ENCODE peak calls at places on chromosomes 1 and 21, in five cellular contexts. M, Y, W, Q and I are unnamed samples. For H3K27me3, the result is how much of the 10 kb centered on the place peaks cover.

GRCh38 chr1:150551784-150552691 is 2.8 kb downstream of the ADAMTSL4 start:
- DNase-seq in M (peak), Y (peak), W (peak), Q (no peak), I (peak)

GRCh38 chr1:21886486-21887215 is 50.5 kb downstream of the HSPG2 start:
- DNase-seq in M (no peak), Y (no peak), W (no peak), Q (no peak), I (no peak)

GRCh38 chr1:2865571-2866414 is 64.3 kb upstream of the TTC34 start:
- DNase-seq in M (no peak), Y (no peak), W (no peak), Q (no peak), I (no peak)

GRCh38 chr1:43274125-43274803 is 4.5 kb downstream of the TMEM125 start:
- DNase-seq in M (no peak), Y (peak), W (no peak), Q (no peak), I (no peak)

GRCh38 chr21:31103571-31104265 is 65.4 kb upstream of the KRTAP19-8 start:
- DNase-seq in M (no peak), Y (no peak), W (no peak), Q (no peak), I (no peak)

GRCh38 chr1:3072178-3072947 is 3.4 kb downstream of the PRDM16 start:
- DNase-seq in M (no peak), Y (no peak), W (no peak), Q (no peak), I (peak)

GRCh38 chr1:119787776-119788175 is 19.1 kb upstream of the HMGCS2 start:
- DNase-seq in M (no peak), Y (peak), W (no peak), Q (no peak), I (no peak)

GRCh38 chr1:70353641-70354331 is 736 bp downstream of the ANKRD13C start:
- DNase-seq in M (no peak), Y (peak), W (no peak), Q (peak), I (no peak)

GRCh38 chr1:200150721-200151120 is 123.2 kb downstream of the NR5A2 start:
- DNase-seq in M (no peak), Y (peak), W (no peak), Q (no peak), I (no peak)

GRCh38 chr21:42671778-42672593 is 18.6 kb downstream of the PDE9A start:
- DNase-seq in M (no peak), Y (no peak), W (no peak), Q (no peak), I (no peak)

GRCh38 chr1:1543706-1544099 is 3.3 kb upstream of the TMEM240 start:
- DNase-seq in M (no peak), Y (no peak), W (peak), Q (no peak), I (no peak)

GRCh38 chr1:228445867-228446584 is 29.4 kb upstream of the TRIM17 start:
- DNase-seq in M (no peak), Y (peak), W (no peak), Q (no peak), I (peak)

GRCh38 chr1:161506336-161507223 is 1.3 kb downstream of the FCGR2A start:
- DNase-seq in M (no peak), Y (peak), W (no peak), Q (no peak), I (peak)

GRCh38 chr1:21325231-21325718 is 35.0 kb upstream of the ECE1 start:
- DNase-seq in M (no peak), Y (no peak), W (no peak), Q (no peak), I (no peak)

GRCh38 chr1:46533179-46533864 is 18.1 kb downstream of the KNCN start:
- DNase-seq in M (peak), Y (peak), W (no peak), Q (peak), I (peak)

GRCh38 chr1:23169727-23170335 is 1.2 kb upstream of the LUZP1 start:
- DNase-seq in M (peak), Y (peak), W (peak), Q (peak), I (peak)

GRCh38 chr1:218741852-218742251 is 396.7 kb downstream of the TGFB2 start:
- DNase-seq in M (no peak), Y (no peak), W (no peak), Q (no peak), I (no peak)

GRCh38 chr1:164647211-164647610 is 88.2 kb downstream of the PBX1 start:
- DNase-seq in M (peak), Y (no peak), W (no peak), Q (no peak), I (no peak)

GRCh38 chr1:25555753-25556092 is 12.3 kb downstream of the LDLRAP1 start:
- DNase-seq in M (no peak), Y (no peak), W (no peak), Q (no peak), I (no peak)

GRCh38 chr1:197402189-197402588 is 134.1 kb downstream of the CRB1 start:
- DNase-seq in M (no peak), Y (no peak), W (no peak), Q (no peak), I (no peak)

GRCh38 chr1:160662888-160663287 is 16.0 kb upstream of the SLAMF1 start:
- DNase-seq in M (no peak), Y (no peak), W (no peak), Q (no peak), I (no peak)

GRCh38 chr1:113903496-113904291 is 905 bp downstream of the AP4B1 start:
- DNase-seq in M (no peak), Y (no peak), W (no peak), Q (no peak), I (no peak)

GRCh38 chr1:84782311-84782771 is 92.1 kb upstream of the SSX2IP start:
- DNase-seq in M (peak), Y (peak), W (no peak), Q (peak), I (peak)

GRCh38 chr1:52368383-52369172 is 2.6 kb upstream of the CC2D1B start:
- DNase-seq in M (no peak), Y (peak), W (no peak), Q (peak), I (peak)

GRCh38 chr1:36502616-36503015 is 19.9 kb upstream of the CSF3R start:
- DNase-seq in M (no peak), Y (no peak), W (no peak), Q (no peak), I (no peak)

GRCh38 chr1:7902478-7903084 is 38.1 kb downstream of the TNFRSF9 start:
- DNase-seq in M (peak), Y (peak), W (no peak), Q (peak), I (peak)

GRCh38 chr1:201475121-201475520 is 6.1 kb upstream of the PHLDA3 start:
- DNase-seq in M (no peak), Y (no peak), W (no peak), Q (no peak), I (no peak)

GRCh38 chr1:39410915-39411436 is 80.5 kb upstream of the BMP8A start:
- DNase-seq in M (peak), Y (peak), W (peak), Q (peak), I (peak)

GRCh38 chr1:12615916-12616708 is 1.9 kb downstream of the DHRS3 start:
- DNase-seq in M (peak), Y (peak), W (peak), Q (no peak), I (peak)

GRCh38 chr1:33612877-33613487 is 140.5 kb downstream of the ZSCAN20 start:
- DNase-seq in M (no peak), Y (peak), W (no peak), Q (no peak), I (no peak)

GRCh38 chr1:24311234-24311633 is 7.9 kb upstream of the GRHL3 start:
- DNase-seq in M (no peak), Y (no peak), W (no peak), Q (no peak), I (no peak)
- H3K4me3 ChIP-seq in M (no peak), Y (no peak), W (no peak), Q (no peak), I (no peak)

GRCh38 chr1:11483581-11484320 is 4.8 kb downstream of the DISP3 start:
- DNase-seq in M (no peak), Y (no peak), W (no peak), Q (no peak), I (no peak)

GRCh38 chr1:11482186-11482585 is 3.2 kb downstream of the DISP3 start:
- DNase-seq in M (no peak), Y (no peak), W (no peak), Q (no peak), I (no peak)

GRCh38 chr1:11484321-11484655 is 5.3 kb downstream of the DISP3 start:
- DNase-seq in M (no peak), Y (no peak), W (no peak), Q (no peak), I (no peak)

GRCh38 chr1:11481019-11481418 is 2.1 kb downstream of the DISP3 start:
- DNase-seq in M (no peak), Y (no peak), W (no peak), Q (no peak), I (no peak)

DNA sequence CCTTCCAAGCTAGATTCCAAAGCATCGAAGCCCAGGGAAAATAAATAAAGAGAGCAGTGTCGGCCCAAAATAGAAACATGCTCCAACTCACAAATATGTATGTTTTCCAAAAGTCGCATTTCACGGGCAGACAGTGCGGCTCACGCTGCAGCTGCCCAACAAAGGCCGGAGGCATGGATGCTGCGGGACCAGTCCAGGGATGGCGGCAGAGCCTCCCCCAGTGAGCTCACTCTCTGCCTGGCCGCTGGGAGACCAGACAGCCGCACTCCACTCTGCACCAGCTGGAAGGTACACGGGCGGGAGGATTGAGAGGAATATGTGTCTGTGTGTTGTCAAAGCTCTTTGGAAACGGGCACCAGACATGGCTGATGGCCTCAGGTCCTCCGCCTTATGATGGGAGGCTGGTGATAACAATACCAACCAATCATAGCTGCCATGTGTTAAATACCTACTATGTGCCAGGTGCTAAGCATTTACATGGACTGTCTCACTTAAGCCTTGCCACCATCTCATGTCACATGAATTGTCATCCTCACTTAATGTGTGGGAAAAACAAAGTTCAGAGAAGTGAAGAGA is 4.0 kb downstream of the DISP3 start:
- DNase-seq in M (no peak), Y (no peak), W (no peak), Q (peak), I (no peak)
- H3K27me3 ChIP-seq in M (under half), Y (under half), W (under half), Q (under half), I (under half)

GRCh38 chr1:16145988-16146887 is 9.6 kb downstream of the EPHA2 start:
- DNase-seq in M (peak), Y (peak), W (peak), Q (no peak), I (peak)
- H3K4me3 ChIP-seq in M (peak), Y (no peak), W (peak), Q (peak), I (no peak)

GRCh38 chr1:166980818-166981217 is 5.5 kb upstream of the ILDR2 start:
- DNase-seq in M (no peak), Y (no peak), W (no peak), Q (no peak), I (no peak)
- H3K27me3 ChIP-seq in M (under half), Y (half or more), W (under half), Q (under half), I (under half)